ENCODE peak calls at places on chromosomes 12 and 14, in five cellular contexts. Y is immature natural killer cell; I is AG04449; M is stimulated activated CD8-positive, alpha-beta memory T cell treated with anti-CD3 and anti-CD28 coated beads, Interleukin-15, amount 100 ng/mL, for 1 hour; N is heart left ventricle. Z is an unnamed sample.

GRCh38 chr12:82817368-82817767 is 130.7 kb downstream of the TMTC2 start:
- DNase-seq in Y (no peak), I (no peak), M (no peak), N (no peak), Z (peak)

GRCh38 chr12:24920141-24920540 is 28.8 kb downstream of the BCAT1 start:
- DNase-seq in Y (no peak), I (no peak), M (no peak), N (no peak), Z (no peak)

GRCh38 chr12:109719123-109720022 is 5.7 kb downstream of the FAM222A start:
- DNase-seq in Y (no peak), I (no peak), M (no peak), N (no peak), Z (no peak)

GRCh38 chr12:24596768-24597388 is 352.0 kb downstream of the BCAT1 start:
- DNase-seq in Y (no peak), I (no peak), M (no peak), N (no peak), Z (peak)

GRCh38 chr12:71755146-71755892 is 656 bp downstream of the RAB21 start:
- DNase-seq in Y (peak), I (no peak), M (peak), N (peak), Z (peak)

GRCh38 chr12:15589328-15590032 is 199.7 kb downstream of the EPS8 start:
- DNase-seq in Y (no peak), I (no peak), M (no peak), N (no peak), Z (no peak)

GRCh38 chr14:50417853-50418252 is 21.2 kb upstream of the CDKL1 start:
- DNase-seq in Y (no peak), I (no peak), M (no peak), N (no peak), Z (peak)

GRCh38 chr12:52063986-52064649 is 5.7 kb upstream of the ATG101 start:
- DNase-seq in Y (no peak), I (no peak), M (no peak), N (peak), Z (peak)

GRCh38 chr12:70691018-70691672 is 53.9 kb upstream of the PTPRB start:
- DNase-seq in Y (no peak), I (peak), M (no peak), N (no peak), Z (peak)

GRCh38 chr12:85834378-85834777 is 1.8 kb downstream of the RASSF9 start:
- DNase-seq in Y (no peak), I (no peak), M (no peak), N (no peak), Z (no peak)

GRCh38 chr12:105382771-105383632 is 52.5 kb downstream of the C12orf75 start:
- DNase-seq in Y (peak), I (peak), M (no peak), N (no peak), Z (peak)

GRCh38 chr12:55072093-55072492 is 52.3 kb downstream of the NEUROD4 start:
- DNase-seq in Y (peak), I (no peak), M (peak), N (peak), Z (no peak)

GRCh38 chr12:72692338-72692737 is 420.2 kb downstream of the TRHDE start:
- DNase-seq in Y (no peak), I (no peak), M (no peak), N (no peak), Z (no peak)

GRCh38 chr12:26198742-26199141 is 3.4 kb downstream of the SSPN start:
- DNase-seq in Y (no peak), I (no peak), M (no peak), N (no peak), Z (peak)

GRCh38 chr12:13436696-13437391 is 240.3 kb downstream of the EMP1 start:
- DNase-seq in Y (no peak), I (no peak), M (no peak), N (peak), Z (no peak)

GRCh38 chr14:23577710-23578392 is 739 bp downstream of the JPH4 start:
- DNase-seq in Y (no peak), I (no peak), M (no peak), N (no peak), Z (no peak)

GRCh38 chr14:61963926-61964325 is 201.7 kb downstream of the SNAPC1 start:
- DNase-seq in Y (no peak), I (no peak), M (no peak), N (no peak), Z (no peak)

GRCh38 chr12:4037747-4038312 is 164.6 kb upstream of the PARP11 start:
- DNase-seq in Y (no peak), I (no peak), M (no peak), N (no peak), Z (peak)

GRCh38 chr12:92261692-92262091 is 116.0 kb upstream of the BTG1 start:
- DNase-seq in Y (no peak), I (no peak), M (no peak), N (no peak), Z (no peak)